ENCODE peak calls at places on chromosomes 5 and 9, in five cellular contexts. E, Z, S, Q and H are unnamed samples.

GRCh38 chr9:135050072-135050990 is 37.1 kb upstream of the OLFM1 start:
- DNase-seq in Q (no peak), E (no peak), Z (no peak), S (no peak), H (no peak)

GRCh38 chr5:9473624-9474023 is 72.3 kb downstream of the SEMA5A start:
- DNase-seq in Q (no peak), E (no peak), Z (no peak), S (no peak), H (no peak)

GRCh38 chr5:34571380-34572041 is 84.6 kb upstream of the RAI14 start:
- DNase-seq in Q (no peak), Z (no peak), S (no peak), E (no peak), H (no peak)

GRCh38 chr9:83106272-83106671 is 43.3 kb upstream of the RASEF start:
- DNase-seq in S (no peak), Z (no peak), Q (no peak), E (no peak), H (no peak)

GRCh38 chr9:106921341-106921899 is 58.5 kb downstream of the ZNF462 start:
- DNase-seq in S (no peak), E (no peak), Q (peak; percentile 91), Z (no peak), H (no peak)

GRCh38 chr5:75734913-75735789 is 17.9 kb upstream of the POC5 start:
- DNase-seq in Z (no peak), S (no peak), E (no peak), Q (peak; percentile 64), H (no peak)

GRCh38 chr9:93819905-93820304 is 135.2 kb downstream of the BARX1 start:
- DNase-seq in Q (peak; percentile 2), S (no peak), E (no peak), Z (no peak), H (no peak)

GRCh38 chr5:148808864-148809642 is 17.4 kb upstream of the ADRB2 start:
- DNase-seq in E (no peak), Q (peak; percentile 28), Z (no peak), S (no peak), H (no peak)

GRCh38 chr5:161546463-161547301 is at the start of gene GABRB2:
- DNase-seq in Q (peak; percentile 74), Z (no peak), S (peak; percentile 38), E (no peak), H (no peak)

GRCh38 chr9:105413486-105414068 is 34.3 kb upstream of the FSD1L start:
- DNase-seq in E (no peak), Q (peak; percentile 45), S (no peak), Z (no peak), H (no peak)

DNA sequence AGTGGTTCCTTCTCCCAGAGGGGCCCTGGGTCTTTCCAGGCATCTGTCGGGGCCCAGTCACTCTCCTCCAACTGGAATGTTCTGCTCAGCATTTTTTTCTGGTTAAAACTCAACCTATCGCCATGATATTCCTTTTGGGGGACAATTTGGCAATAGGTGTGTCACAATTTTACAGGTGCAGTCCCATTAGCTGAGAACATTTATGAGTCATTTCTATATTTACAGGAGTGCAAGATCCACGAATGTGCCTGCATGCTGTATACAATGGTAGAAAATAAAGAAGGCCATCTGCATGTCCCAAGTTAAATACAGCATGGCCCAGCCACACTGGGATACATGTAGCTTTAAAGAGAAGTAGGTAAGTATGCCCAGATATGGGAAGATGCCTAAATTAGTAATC is 28.8 kb upstream of the SEMA4D start:
- DNase-seq in Q (no peak), E (no peak), Z (no peak), S (no peak), H (no peak)
- H3K4me1 ChIP-seq in Q (peaks cover 9% of the 10 kb centered on the region), E (peaks cover 99% of the 10 kb centered on the region), Z (peaks cover 77% of the 10 kb centered on the region), S (no peaks in the 10 kb centered on the region), H (no peaks in the 10 kb centered on the region)

GRCh38 chr5:111615054-111615453 is 102.7 kb upstream of the STARD4 start:
- DNase-seq in Q (no peak), S (no peak), Z (no peak), E (no peak), H (no peak)
- TF ChIP-seq CTCF in Q (no peak), S (no peak), Z (no peak), E (no peak), H (no peak)

GRCh38 chr5:77229887-77230286 is 19.4 kb downstream of the PDE8B start:
- DNase-seq in Z (no peak), E (no peak), Q (no peak), S (no peak), H (no peak)
- H3K4me1 ChIP-seq in Z (no peaks in the 10 kb centered on the region), E (no peaks in the 10 kb centered on the region), Q (peaks cover 1% of the 10 kb centered on the region), S (no peaks in the 10 kb centered on the region), H (no peaks in the 10 kb centered on the region)

GRCh38 chr5:51382759-51383493 is at the start of gene ISL1:
- DNase-seq in Z (no peak), E (no peak), S (no peak), Q (peak; percentile 93), H (no peak)
- TF ChIP-seq CTCF in Z (peak; percentile 11), E (no peak), S (no peak), Q (no peak), H (no peak)

GRCh38 chr5:132640613-132641012 is 17.4 kb upstream of the IL13 start:
- DNase-seq in Q (no peak), S (no peak), E (no peak), Z (no peak), H (no peak)
- H3K4me1 ChIP-seq in Q (no peaks in the 10 kb centered on the region), S (no peaks in the 10 kb centered on the region), E (no peaks in the 10 kb centered on the region), Z (no peaks in the 10 kb centered on the region), H (no peaks in the 10 kb centered on the region)

GRCh38 chr9:89683626-89684025 is 78.8 kb downstream of the GADD45G start:
- DNase-seq in S (no peak), Z (no peak), E (no peak), Q (no peak), H (no peak)

GRCh38 chr9:89679581-89679980 is 74.8 kb downstream of the GADD45G start:
- DNase-seq in E (no peak), Z (no peak), S (no peak), Q (no peak), H (peak; percentile 52)

GRCh38 chr9:89679006-89679395 is 74.2 kb downstream of the GADD45G start:
- DNase-seq in S (no peak), E (no peak), Q (no peak), Z (no peak), H (no peak)

GRCh38 chr9:89678394-89679005 is 73.7 kb downstream of the GADD45G start:
- DNase-seq in E (no peak), Q (no peak), S (no peak), Z (no peak), H (no peak)

DNA sequence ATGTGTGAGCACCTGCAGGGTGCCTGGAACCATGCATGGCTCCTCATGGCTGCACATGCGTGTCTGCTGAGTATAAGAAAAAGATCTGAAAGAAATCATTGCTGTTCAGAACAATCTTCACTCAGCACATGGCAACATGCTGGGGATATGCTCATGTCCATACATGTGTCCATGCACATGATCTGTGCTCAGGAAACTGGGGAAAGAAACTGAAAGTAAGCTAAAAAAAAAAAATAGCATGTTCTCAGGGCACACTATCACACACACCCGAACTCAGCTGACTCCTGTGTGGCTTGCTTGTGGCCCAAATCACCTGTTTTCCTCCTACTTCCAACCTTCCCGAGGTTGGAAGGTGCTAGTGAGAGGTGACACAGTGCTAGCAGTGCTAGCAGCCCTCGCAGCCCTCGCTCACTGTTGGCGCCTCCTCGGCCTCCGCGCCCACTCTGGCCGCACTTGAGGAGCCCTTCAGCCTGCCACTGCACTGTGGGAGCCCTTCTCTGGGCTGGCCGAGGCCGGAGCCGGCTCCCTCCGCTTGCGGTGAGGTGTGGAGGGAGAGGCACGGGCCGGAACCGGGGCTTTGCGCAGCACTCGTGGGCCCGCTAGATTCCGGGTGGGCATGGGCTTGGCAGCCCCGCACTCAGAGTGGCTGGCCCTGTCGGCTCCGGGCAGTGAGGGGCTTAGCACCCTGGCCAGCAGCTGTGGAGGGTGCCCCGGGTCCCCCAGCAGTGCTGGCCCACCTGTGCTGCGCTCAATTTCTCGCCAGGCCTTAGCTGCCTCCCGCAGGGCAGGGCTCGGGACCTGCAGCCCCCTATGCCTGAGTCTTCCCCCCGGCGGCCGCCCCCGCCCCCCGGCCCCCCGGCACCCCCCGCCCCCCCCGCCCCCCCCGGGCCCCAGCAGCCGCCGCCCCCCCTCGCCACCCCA is 76.0 kb downstream of the GADD45G start:
- DNase-seq in S (no peak), Q (no peak), E (no peak), Z (no peak), H (no peak)
- TF ChIP-seq CTCF in S (no peak), Q (no peak), E (no peak), Z (no peak), H (no peak)

GRCh38 chr5:168408561-168409321 is 77.5 kb upstream of the RARS1 start:
- DNase-seq in S (no peak), Q (no peak), E (no peak), Z (no peak), H (no peak)

GRCh38 chr5:168404366-168404765 is 81.9 kb upstream of the RARS1 start:
- DNase-seq in Q (peak; percentile 45), E (no peak), S (no peak), Z (no peak), H (no peak)

GRCh38 chr5:168411871-168412270 is 74.4 kb upstream of the RARS1 start:
- DNase-seq in Z (no peak), S (no peak), E (no peak), Q (no peak), H (no peak)

GRCh38 chr5:168409601-168410458 is 76.4 kb upstream of the RARS1 start:
- DNase-seq in E (no peak), Z (no peak), S (no peak), Q (no peak), H (no peak)

GRCh38 chr5:168407222-168407621 is 79.0 kb upstream of the RARS1 start:
- DNase-seq in E (no peak), Q (no peak), S (no peak), Z (no peak), H (no peak)
- H3K4me1 ChIP-seq in E (peaks cover 12% of the 10 kb centered on the region), Q (peaks cover 9% of the 10 kb centered on the region), S (no peaks in the 10 kb centered on the region), Z (peaks cover 20% of the 10 kb centered on the region), H (no peaks in the 10 kb centered on the region)